ENCODE peak calls at places on chromosome 9, in eight cellular contexts. R, E, I, Q, O, X, N and Z are unnamed samples.
A peak's percentile ranks its signal among the peaks of the same experiment; 100 is the strongest.

GRCh38 chr9:133509179-133510083 is 15.3 kb downstream of the MYMK start:
- DNase-seq in Q (no peak), E (no peak), O (no peak), I (no peak), N (no peak), X (no peak), R (no peak), Z (no peak)

GRCh38 chr9:112863214-112863613 is 27.5 kb downstream of the SLC46A2 start:
- DNase-seq in E (peak; percentile 71), Q (no peak), R (peak; percentile 80), N (no peak), O (peak; percentile 89), X (no peak), I (no peak), Z (no peak)

GRCh38 chr9:14812806-14813205 is 90.3 kb upstream of the CER1 start:
- DNase-seq in Q (no peak), N (no peak), R (no peak), E (no peak), O (no peak), X (no peak), I (no peak), Z (no peak)

GRCh38 chr9:131333771-131334567 is 44.4 kb downstream of the PLPP7 start:
- DNase-seq in X (no peak), N (no peak), I (no peak), Q (no peak), O (no peak), E (peak; percentile 56), R (peak; percentile 54), Z (no peak)

GRCh38 chr9:87718231-87718630 is 7.7 kb upstream of the CTSL start:
- DNase-seq in E (no peak), N (no peak), R (no peak), X (no peak), I (no peak), Q (no peak), O (no peak), Z (no peak)

GRCh38 chr9:131736440-131736839 is 3.4 kb downstream of the RAPGEF1 start:
- DNase-seq in E (no peak), Q (no peak), X (no peak), I (no peak), O (peak; percentile 28), R (no peak), N (no peak), Z (no peak)

GRCh38 chr9:82101475-82101874 is 112.9 kb downstream of the SPATA31D1 start:
- DNase-seq in E (no peak), O (no peak), I (no peak), N (no peak), R (no peak), Q (peak; percentile 6), X (no peak), Z (no peak)

GRCh38 chr9:92223758-92224157 is 69.7 kb downstream of the IARS1 start:
- DNase-seq in O (no peak), Q (no peak), E (no peak), R (no peak), I (no peak), X (no peak), N (no peak), Z (no peak)

GRCh38 chr9:80552931-80553330 is 981.2 kb downstream of the TLE4 start:
- DNase-seq in Q (no peak), O (no peak), N (no peak), R (no peak), I (no peak), X (no peak), E (peak; percentile 71), Z (no peak)

GRCh38 chr9:6646028-6646636 is 603 bp upstream of the GLDC start:
- DNase-seq in N (no peak), I (no peak), E (no peak), R (no peak), Q (no peak), X (no peak), O (no peak), Z (no peak)

GRCh38 chr9:114310471-114311450 is 12.1 kb upstream of the ORM1 start:
- DNase-seq in Q (no peak), X (no peak), O (no peak), N (no peak), R (peak; percentile 51), E (peak; percentile 45), I (no peak), Z (peak; percentile 78)

GRCh38 chr9:61671276-61671973 is 481.6 kb downstream of the SPATA31A7 start:
- DNase-seq in X (no peak), R (peak; percentile 69), N (no peak), O (no peak), I (no peak), E (peak; percentile 52), Q (no peak), Z (peak; percentile 78)

GRCh38 chr9:83526901-83527300 is 11.3 kb downstream of the FRMD3 start:
- DNase-seq in O (no peak), R (no peak), E (no peak), Q (no peak), N (no peak), I (no peak), X (no peak), Z (no peak)

GRCh38 chr9:83523684-83524083 is 14.5 kb downstream of the FRMD3 start:
- DNase-seq in X (no peak), I (no peak), E (no peak), R (no peak), N (no peak), O (no peak), Q (no peak), Z (no peak)

GRCh38 chr9:83520292-83520691 is 17.9 kb downstream of the FRMD3 start:
- DNase-seq in O (no peak), N (no peak), Q (no peak), R (no peak), I (no peak), X (no peak), E (no peak), Z (no peak)

GRCh38 chr9:83521017-83521810 is 17.0 kb downstream of the FRMD3 start:
- DNase-seq in N (no peak), X (no peak), O (no peak), I (no peak), E (no peak), R (no peak), Q (no peak), Z (no peak)

DNA sequence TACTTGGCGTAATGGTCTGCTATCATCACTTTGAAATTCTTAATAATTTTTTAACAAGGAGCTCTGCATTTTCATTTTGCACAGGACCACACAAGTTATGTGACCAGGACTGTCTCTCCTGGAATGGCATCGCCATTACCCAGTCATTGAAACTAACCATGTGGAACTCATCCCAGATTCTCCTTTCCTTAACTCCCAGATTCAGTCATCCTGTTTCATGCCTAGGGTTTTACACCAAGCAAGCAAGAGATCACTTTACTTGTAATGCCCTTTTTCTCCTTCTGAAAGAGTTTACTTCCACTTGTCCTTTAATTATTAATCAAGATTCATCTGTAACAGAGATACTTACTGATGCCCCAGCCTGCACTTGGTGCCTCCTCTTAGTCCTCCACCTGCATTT is 12.0 kb downstream of the FRMD3 start:
- DNase-seq in I (no peak), O (no peak), X (no peak), N (no peak), Q (no peak), E (no peak), R (no peak), Z (no peak)
- TF ChIP-seq POLR2AphosphoS5 in I (no peak), O (no peak), X (no peak), N (no peak), Q (no peak), E (no peak), R (no peak), Z (no peak)

GRCh38 chr9:27109621-27110020 is 596 bp downstream of the TEK start:
- DNase-seq in Q (no peak), E (no peak), R (no peak), I (no peak), X (no peak), N (no peak), O (no peak), Z (no peak)
- H3K4me3 ChIP-seq in Q (no peak overlapping the region), E (peak overlapping the region; percentile 19), R (peak overlapping the region; percentile 28), I (peak overlapping the region; percentile 27), X (no peak overlapping the region), N (no peak overlapping the region), O (no peak overlapping the region), Z (peak overlapping the region; percentile 27)

GRCh38 chr9:90309809-90310522 is 332.7 kb downstream of the DIRAS2 start:
- DNase-seq in Q (no peak), O (no peak), R (no peak), E (no peak), N (no peak), I (no peak), X (no peak), Z (no peak)

GRCh38 chr9:90310523-90310879 is 332.1 kb downstream of the DIRAS2 start:
- DNase-seq in R (no peak), I (no peak), N (no peak), E (no peak), X (no peak), Q (no peak), O (no peak), Z (no peak)

GRCh38 chr9:90308746-90309145 is 333.9 kb downstream of the DIRAS2 start:
- DNase-seq in E (no peak), R (no peak), X (no peak), N (no peak), O (no peak), Q (no peak), I (no peak), Z (no peak)

GRCh38 chr9:90306118-90306517 is 336.5 kb downstream of the DIRAS2 start:
- DNase-seq in X (no peak), R (no peak), I (no peak), Q (no peak), N (no peak), E (no peak), O (no peak), Z (no peak)

DNA sequence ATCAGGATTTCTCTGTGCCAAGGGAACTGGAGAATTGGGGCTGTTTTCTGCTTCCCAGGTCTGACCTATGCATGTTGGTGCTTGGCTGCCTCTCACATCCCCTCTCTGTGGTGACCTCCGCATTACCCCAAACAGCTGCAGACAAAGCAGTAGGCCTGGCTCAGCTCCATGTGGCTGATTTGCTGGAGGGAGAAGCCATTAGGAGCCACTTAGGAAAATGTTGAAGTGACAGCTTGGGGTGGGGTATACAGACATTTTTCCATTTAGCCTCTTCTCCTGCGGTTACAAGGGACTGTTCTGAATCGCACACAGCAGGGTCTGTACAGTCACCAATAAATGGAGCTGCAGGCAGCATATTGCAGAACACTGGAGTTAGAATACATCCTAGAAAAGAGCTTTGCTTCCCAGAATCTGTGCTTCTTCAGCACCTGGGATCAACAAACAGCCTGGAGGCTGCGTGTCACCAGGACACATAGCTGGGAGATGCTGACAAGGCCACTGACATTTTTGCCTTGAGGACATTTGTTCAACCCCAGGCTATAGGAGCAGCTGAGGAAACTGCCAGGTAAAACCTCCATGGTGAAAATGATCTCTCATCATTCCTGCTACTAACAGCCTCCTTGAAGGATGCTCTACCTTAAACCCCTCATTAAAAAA is 335.3 kb downstream of the DIRAS2 start:
- DNase-seq in Q (no peak), N (no peak), X (no peak), I (no peak), O (no peak), R (no peak), E (no peak), Z (no peak)
- TF ChIP-seq POLR2AphosphoS5 in Q (no peak), N (no peak), X (no peak), I (no peak), O (no peak), R (no peak), E (no peak), Z (no peak)

DNA sequence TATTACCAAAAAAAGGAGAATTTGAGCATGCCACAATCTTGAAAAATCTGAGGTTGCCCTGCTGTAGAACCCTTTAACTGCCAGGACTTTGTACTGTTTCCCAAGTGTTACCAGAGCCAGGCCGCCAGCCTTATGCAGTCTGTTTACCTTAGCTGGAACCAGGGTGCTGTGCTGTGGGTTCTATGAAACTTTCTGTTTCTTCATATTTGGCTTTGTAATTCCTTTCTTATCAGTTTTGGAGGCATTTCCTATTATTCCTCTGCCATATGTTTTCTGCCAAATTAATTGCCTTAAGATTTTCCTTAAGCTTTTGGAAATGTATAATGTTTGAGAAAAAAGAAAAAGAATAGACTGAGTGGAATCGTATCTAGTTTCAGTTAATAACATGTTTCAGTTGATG is 2.1 kb downstream of the S1PR3 start:
- DNase-seq in O (no peak), N (no peak), R (no peak), I (no peak), X (no peak), E (no peak), Q (no peak), Z (no peak)
- H3K4me3 ChIP-seq in O (peak overlapping the region; percentile 83), N (no peak overlapping the region), R (peak overlapping the region; percentile 73), I (peak overlapping the region; percentile 63), X (no peak overlapping the region), E (peak overlapping the region; percentile 85), Q (no peak overlapping the region), Z (peak overlapping the region; percentile 99)